ENCODE peak calls at places on chromosomes 13 and 19, in eight cellular contexts. One of them, this sample, is unnamed. For H3K4me1, the result is how much of the 10 kb centered on the place peaks cover.

GRCh38 chr19:44581288-44581687 is 32.1 kb upstream of the IGSF23 start:
- DNase-seq in lung: no peak
- DNase-seq in osteoblast: no peak
- DNase-seq in aorta: no peak
- DNase-seq in right lobe of liver: no peak
- DNase-seq in CD4-positive, CD25-positive, alpha-beta regulatory T cell: no peak
- DNase-seq in GM23248: no peak
- DNase-seq in suprapubic skin: no peak
- DNase-seq in this sample: no peak

GRCh38 chr13:77047649-77048343 is 20.8 kb upstream of the FBXL3 start:
- DNase-seq in lung: no peak
- DNase-seq in suprapubic skin: no peak
- DNase-seq in aorta: no peak
- DNase-seq in CD4-positive, CD25-positive, alpha-beta regulatory T cell: no peak
- DNase-seq in GM23248: no peak
- DNase-seq in right lobe of liver: no peak
- DNase-seq in osteoblast: no peak
- DNase-seq in this sample: no peak

GRCh38 chr19:5128251-5128931 is 159.5 kb downstream of the KDM4B start:
- DNase-seq in aorta: peak
- DNase-seq in lung: no peak
- DNase-seq in osteoblast: peak
- DNase-seq in right lobe of liver: peak
- DNase-seq in CD4-positive, CD25-positive, alpha-beta regulatory T cell: no peak
- DNase-seq in suprapubic skin: no peak
- DNase-seq in GM23248: peak
- DNase-seq in this sample: no peak

GRCh38 chr19:46030861-46031550 is 8.2 kb upstream of the PGLYRP1 start:
- DNase-seq in osteoblast: no peak
- DNase-seq in suprapubic skin: no peak
- DNase-seq in GM23248: no peak
- DNase-seq in lung: no peak
- DNase-seq in aorta: no peak
- DNase-seq in CD4-positive, CD25-positive, alpha-beta regulatory T cell: no peak
- DNase-seq in right lobe of liver: no peak
- DNase-seq in this sample: no peak

GRCh38 chr13:74667656-74668055 is 533.5 kb upstream of the KLF12 start:
- DNase-seq in osteoblast: no peak
- DNase-seq in suprapubic skin: no peak
- DNase-seq in lung: no peak
- DNase-seq in CD4-positive, CD25-positive, alpha-beta regulatory T cell: no peak
- DNase-seq in aorta: no peak
- DNase-seq in right lobe of liver: no peak
- DNase-seq in GM23248: no peak
- DNase-seq in this sample: no peak

GRCh38 chr13:77728265-77728966 is 30.9 kb downstream of the SLAIN1 start:
- DNase-seq in GM23248: no peak
- DNase-seq in osteoblast: no peak
- DNase-seq in CD4-positive, CD25-positive, alpha-beta regulatory T cell: no peak
- DNase-seq in lung: no peak
- DNase-seq in aorta: no peak
- DNase-seq in suprapubic skin: no peak
- DNase-seq in right lobe of liver: no peak
- DNase-seq in this sample: no peak

GRCh38 chr13:26847281-26847680 is 86.7 kb upstream of the GPR12 start:
- DNase-seq in suprapubic skin: no peak
- DNase-seq in aorta: no peak
- DNase-seq in GM23248: no peak
- DNase-seq in lung: no peak
- DNase-seq in CD4-positive, CD25-positive, alpha-beta regulatory T cell: no peak
- DNase-seq in right lobe of liver: no peak
- DNase-seq in osteoblast: no peak
- DNase-seq in this sample: no peak

GRCh38 chr13:94704347-94705080 is 7.8 kb downstream of the SOX21 start:
- DNase-seq in lung: no peak
- DNase-seq in GM23248: no peak
- DNase-seq in osteoblast: peak
- DNase-seq in suprapubic skin: no peak
- DNase-seq in right lobe of liver: no peak
- DNase-seq in CD4-positive, CD25-positive, alpha-beta regulatory T cell: no peak
- DNase-seq in aorta: no peak
- DNase-seq in this sample: no peak

GRCh38 chr13:41496420-41497234 is 39.3 kb downstream of the RGCC start:
- DNase-seq in lung: no peak
- DNase-seq in suprapubic skin: no peak
- DNase-seq in GM23248: peak
- DNase-seq in aorta: peak
- DNase-seq in right lobe of liver: no peak
- DNase-seq in CD4-positive, CD25-positive, alpha-beta regulatory T cell: no peak
- DNase-seq in osteoblast: peak
- DNase-seq in this sample: no peak

GRCh38 chr13:48532146-48532472 is 771 bp downstream of the RCBTB2 start:
- DNase-seq in GM23248: peak
- DNase-seq in CD4-positive, CD25-positive, alpha-beta regulatory T cell: no peak
- DNase-seq in aorta: no peak
- DNase-seq in osteoblast: no peak
- DNase-seq in lung: no peak
- DNase-seq in right lobe of liver: no peak
- DNase-seq in suprapubic skin: no peak
- DNase-seq in this sample: no peak

GRCh38 chr13:48975101-48975925 is at the start of gene FNDC3A:
- DNase-seq in suprapubic skin: peak
- DNase-seq in CD4-positive, CD25-positive, alpha-beta regulatory T cell: peak
- DNase-seq in right lobe of liver: no peak
- DNase-seq in lung: peak
- DNase-seq in GM23248: peak
- DNase-seq in osteoblast: peak
- DNase-seq in aorta: no peak
- DNase-seq in this sample: peak

GRCh38 chr13:43804461-43805070 is 17.8 kb upstream of the ENOX1 start:
- DNase-seq in suprapubic skin: no peak
- DNase-seq in aorta: no peak
- DNase-seq in CD4-positive, CD25-positive, alpha-beta regulatory T cell: peak
- DNase-seq in right lobe of liver: no peak
- DNase-seq in GM23248: peak
- DNase-seq in osteoblast: peak
- DNase-seq in lung: no peak
- DNase-seq in this sample: no peak

GRCh38 chr13:31807090-31807541 is 67.8 kb downstream of the RXFP2 start:
- DNase-seq in GM23248: peak
- DNase-seq in aorta: no peak
- DNase-seq in right lobe of liver: no peak
- DNase-seq in suprapubic skin: no peak
- DNase-seq in CD4-positive, CD25-positive, alpha-beta regulatory T cell: peak
- DNase-seq in osteoblast: peak
- DNase-seq in lung: no peak
- DNase-seq in this sample: peak

GRCh38 chr13:94232956-94233355 is 246.5 kb downstream of the DCT start:
- DNase-seq in right lobe of liver: no peak
- DNase-seq in osteoblast: no peak
- DNase-seq in CD4-positive, CD25-positive, alpha-beta regulatory T cell: no peak
- DNase-seq in aorta: no peak
- DNase-seq in suprapubic skin: no peak
- DNase-seq in GM23248: no peak
- DNase-seq in lung: no peak
- DNase-seq in this sample: no peak

GRCh38 chr13:96052655-96053002 is 572 bp downstream of the UGGT2 start:
- DNase-seq in GM23248: peak
- DNase-seq in right lobe of liver: no peak
- DNase-seq in CD4-positive, CD25-positive, alpha-beta regulatory T cell: no peak
- DNase-seq in lung: no peak
- DNase-seq in suprapubic skin: no peak
- DNase-seq in aorta: no peak
- DNase-seq in osteoblast: peak
- DNase-seq in this sample: no peak

GRCh38 chr19:37893845-37894575 is 12.4 kb downstream of the WDR87 start:
- DNase-seq in suprapubic skin: no peak
- DNase-seq in lung: no peak
- DNase-seq in GM23248: no peak
- DNase-seq in right lobe of liver: no peak
- DNase-seq in osteoblast: no peak
- DNase-seq in CD4-positive, CD25-positive, alpha-beta regulatory T cell: no peak
- DNase-seq in aorta: peak
- DNase-seq in this sample: no peak

GRCh38 chr19:18304496-18305312 is 18.2 kb downstream of the LSM4 start:
- DNase-seq in aorta: peak
- DNase-seq in CD4-positive, CD25-positive, alpha-beta regulatory T cell: peak
- DNase-seq in right lobe of liver: peak
- DNase-seq in osteoblast: peak
- DNase-seq in GM23248: peak
- DNase-seq in lung: peak
- DNase-seq in suprapubic skin: peak
- DNase-seq in this sample: peak
- H3K27ac ChIP-seq in aorta: peak
- H3K27ac ChIP-seq in CD4-positive, CD25-positive, alpha-beta regulatory T cell: peak
- H3K27ac ChIP-seq in right lobe of liver: peak
- H3K27ac ChIP-seq in osteoblast: peak
- H3K27ac ChIP-seq in GM23248: peak
- H3K27ac ChIP-seq in lung: peak
- H3K27ac ChIP-seq in suprapubic skin: peak
- H3K27ac ChIP-seq in this sample: peak

DNA sequence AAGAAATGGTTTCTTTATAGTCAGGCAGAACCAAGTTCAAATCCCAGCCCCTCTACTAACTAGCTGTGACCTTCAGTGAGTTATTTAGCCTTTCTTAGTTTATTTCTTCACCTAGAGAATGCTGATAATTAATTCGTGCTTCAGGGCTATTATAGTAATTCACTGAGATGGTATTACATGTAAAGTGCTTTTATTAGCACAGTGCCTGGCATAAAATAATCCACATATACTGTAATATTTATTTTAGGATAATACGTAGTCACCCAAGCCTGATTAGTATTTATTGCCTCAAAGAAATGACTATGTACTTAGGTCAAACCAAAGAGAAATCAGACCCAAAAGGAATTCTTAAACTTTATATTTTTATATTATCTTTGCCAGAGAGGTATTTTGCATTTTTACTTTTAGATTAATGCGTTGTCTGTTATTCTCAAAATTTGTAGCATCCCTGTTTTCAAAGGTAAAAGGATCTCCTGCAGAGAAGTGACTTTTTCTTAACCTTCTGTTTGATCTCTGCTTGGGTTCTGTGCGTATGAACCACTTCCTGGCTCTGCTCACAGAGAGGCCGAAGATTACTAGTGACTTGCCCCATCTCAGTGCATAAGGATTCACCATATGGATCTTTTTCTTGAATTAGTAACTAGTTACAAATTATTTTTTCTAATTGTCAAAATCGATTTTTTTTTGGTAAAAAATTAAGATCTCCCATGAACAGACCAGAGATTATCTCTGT is 19.7 kb downstream of the UBAC2 start:
- DNase-seq in aorta: no peak
- DNase-seq in osteoblast: no peak
- DNase-seq in CD4-positive, CD25-positive, alpha-beta regulatory T cell: peak
- DNase-seq in GM23248: no peak
- DNase-seq in lung: no peak
- DNase-seq in suprapubic skin: no peak
- DNase-seq in right lobe of liver: no peak
- DNase-seq in this sample: peak
- H3K4me1 ChIP-seq in aorta: under half
- H3K4me1 ChIP-seq in osteoblast: under half
- H3K4me1 ChIP-seq in CD4-positive, CD25-positive, alpha-beta regulatory T cell: half or more
- H3K4me1 ChIP-seq in GM23248: under half
- H3K4me1 ChIP-seq in lung: under half
- H3K4me1 ChIP-seq in suprapubic skin: half or more
- H3K4me1 ChIP-seq in right lobe of liver: under half
- H3K4me1 ChIP-seq in this sample: half or more

GRCh38 chr13:50033696-50034095 is 18.5 kb downstream of the KCNRG start:
- DNase-seq in lung: no peak
- DNase-seq in CD4-positive, CD25-positive, alpha-beta regulatory T cell: no peak
- DNase-seq in osteoblast: no peak
- DNase-seq in suprapubic skin: no peak
- DNase-seq in aorta: no peak
- DNase-seq in GM23248: peak
- DNase-seq in right lobe of liver: no peak
- DNase-seq in this sample: no peak
- H3K27ac ChIP-seq in lung: no peak
- H3K27ac ChIP-seq in CD4-positive, CD25-positive, alpha-beta regulatory T cell: no peak
- H3K27ac ChIP-seq in osteoblast: peak
- H3K27ac ChIP-seq in suprapubic skin: no peak
- H3K27ac ChIP-seq in aorta: no peak
- H3K27ac ChIP-seq in GM23248: no peak
- H3K27ac ChIP-seq in right lobe of liver: no peak
- H3K27ac ChIP-seq in this sample: no peak

DNA sequence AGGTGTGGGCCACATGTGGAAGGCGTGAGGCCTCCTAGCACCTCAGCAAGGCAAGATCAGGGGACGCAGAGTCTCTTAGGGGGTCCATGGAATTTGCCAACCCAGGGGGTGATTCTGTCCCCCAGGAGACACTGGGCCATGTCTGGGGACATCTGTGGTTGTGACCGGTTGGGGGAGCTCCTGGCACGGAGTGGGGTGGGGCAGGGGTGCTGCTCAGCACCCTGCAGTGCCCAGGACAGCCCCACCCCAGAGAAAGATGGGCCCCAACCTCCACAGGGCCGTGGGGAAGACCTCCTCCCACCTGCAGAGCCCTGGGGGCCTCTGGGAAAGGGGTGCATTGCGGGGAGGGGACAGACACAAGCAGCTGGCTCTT is 4.0 kb downstream of the MKNK2 start:
- DNase-seq in osteoblast: peak
- DNase-seq in suprapubic skin: no peak
- DNase-seq in aorta: no peak
- DNase-seq in CD4-positive, CD25-positive, alpha-beta regulatory T cell: no peak
- DNase-seq in lung: no peak
- DNase-seq in GM23248: no peak
- DNase-seq in right lobe of liver: no peak
- DNase-seq in this sample: no peak
- H3K4me1 ChIP-seq in osteoblast: under half
- H3K4me1 ChIP-seq in suprapubic skin: half or more
- H3K4me1 ChIP-seq in aorta: under half
- H3K4me1 ChIP-seq in CD4-positive, CD25-positive, alpha-beta regulatory T cell: half or more
- H3K4me1 ChIP-seq in lung: under half
- H3K4me1 ChIP-seq in GM23248: under half
- H3K4me1 ChIP-seq in right lobe of liver: under half
- H3K4me1 ChIP-seq in this sample: half or more

GRCh38 chr19:39150807-39151206 is 25.2 kb downstream of the PAK4 start:
- DNase-seq in osteoblast: peak
- DNase-seq in suprapubic skin: no peak
- DNase-seq in right lobe of liver: no peak
- DNase-seq in GM23248: no peak
- DNase-seq in CD4-positive, CD25-positive, alpha-beta regulatory T cell: no peak
- DNase-seq in aorta: no peak
- DNase-seq in lung: no peak
- DNase-seq in this sample: no peak
- H3K27ac ChIP-seq in osteoblast: no peak
- H3K27ac ChIP-seq in suprapubic skin: no peak
- H3K27ac ChIP-seq in right lobe of liver: no peak
- H3K27ac ChIP-seq in GM23248: no peak
- H3K27ac ChIP-seq in CD4-positive, CD25-positive, alpha-beta regulatory T cell: no peak
- H3K27ac ChIP-seq in aorta: no peak
- H3K27ac ChIP-seq in lung: no peak
- H3K27ac ChIP-seq in this sample: no peak